ENCODE peak calls at places on chromosomes 3 and 15, in seven cellular contexts. One of them, this sample, is unnamed.

GRCh38 chr3:27659279-27660021 is 62.7 kb downstream of the EOMES start:
- DNase-seq in colonic mucosa: peak; percentile 60
- DNase-seq in ascending aorta: no peak
- DNase-seq in astrocyte of the spinal cord: peak; percentile 49
- DNase-seq in cardiac fibroblast: peak; percentile 62
- DNase-seq in WERI-Rb-1: peak; percentile 53
- DNase-seq in fibroblast of the aortic adventitia: peak; percentile 58
- DNase-seq in this sample: no peak

GRCh38 chr3:194869482-194870169 is 183.9 kb downstream of the FAM43A start:
- DNase-seq in astrocyte of the spinal cord: peak; percentile 71
- DNase-seq in ascending aorta: no peak
- DNase-seq in fibroblast of the aortic adventitia: peak; percentile 85
- DNase-seq in cardiac fibroblast: peak; percentile 41
- DNase-seq in WERI-Rb-1: no peak
- DNase-seq in colonic mucosa: no peak
- DNase-seq in this sample: no peak

GRCh38 chr3:66153471-66153870 is 67.3 kb upstream of the SLC25A26 start:
- DNase-seq in colonic mucosa: no peak
- DNase-seq in fibroblast of the aortic adventitia: peak; percentile 49
- DNase-seq in WERI-Rb-1: no peak
- DNase-seq in astrocyte of the spinal cord: no peak
- DNase-seq in ascending aorta: no peak
- DNase-seq in cardiac fibroblast: peak; percentile 16
- DNase-seq in this sample: no peak

GRCh38 chr3:58049143-58049785 is 41.0 kb downstream of the FLNB start:
- DNase-seq in fibroblast of the aortic adventitia: peak; percentile 84
- DNase-seq in colonic mucosa: peak; percentile 58
- DNase-seq in cardiac fibroblast: peak; percentile 74
- DNase-seq in astrocyte of the spinal cord: peak; percentile 84
- DNase-seq in WERI-Rb-1: no peak
- DNase-seq in ascending aorta: no peak
- DNase-seq in this sample: no peak

GRCh38 chr3:115038831-115039230 is 108.3 kb downstream of the ZBTB20 start:
- DNase-seq in ascending aorta: no peak
- DNase-seq in WERI-Rb-1: no peak
- DNase-seq in astrocyte of the spinal cord: no peak
- DNase-seq in fibroblast of the aortic adventitia: no peak
- DNase-seq in colonic mucosa: no peak
- DNase-seq in cardiac fibroblast: no peak
- DNase-seq in this sample: no peak

GRCh38 chr3:9803494-9803893 is 6.6 kb upstream of the TTLL3 start:
- DNase-seq in astrocyte of the spinal cord: no peak
- DNase-seq in ascending aorta: no peak
- DNase-seq in WERI-Rb-1: no peak
- DNase-seq in cardiac fibroblast: no peak
- DNase-seq in fibroblast of the aortic adventitia: no peak
- DNase-seq in colonic mucosa: no peak
- DNase-seq in this sample: no peak

GRCh38 chr3:153165211-153165815 is 3.3 kb downstream of the RAP2B start:
- DNase-seq in cardiac fibroblast: peak; percentile 53
- DNase-seq in astrocyte of the spinal cord: peak; percentile 73
- DNase-seq in fibroblast of the aortic adventitia: peak; percentile 70
- DNase-seq in colonic mucosa: no peak
- DNase-seq in ascending aorta: no peak
- DNase-seq in WERI-Rb-1: no peak
- DNase-seq in this sample: no peak

GRCh38 chr15:76158250-76158649 is 98.5 kb downstream of the TMEM266 start:
- DNase-seq in astrocyte of the spinal cord: no peak
- DNase-seq in ascending aorta: no peak
- DNase-seq in cardiac fibroblast: no peak
- DNase-seq in colonic mucosa: no peak
- DNase-seq in WERI-Rb-1: no peak
- DNase-seq in fibroblast of the aortic adventitia: no peak
- DNase-seq in this sample: no peak

GRCh38 chr3:28252016-28252415 is 10.6 kb downstream of the CMC1 start:
- DNase-seq in fibroblast of the aortic adventitia: no peak
- DNase-seq in colonic mucosa: no peak
- DNase-seq in astrocyte of the spinal cord: no peak
- DNase-seq in cardiac fibroblast: no peak
- DNase-seq in ascending aorta: no peak
- DNase-seq in WERI-Rb-1: no peak
- DNase-seq in this sample: no peak

GRCh38 chr3:150302246-150302645 is 105.9 kb upstream of the TSC22D2 start:
- DNase-seq in WERI-Rb-1: no peak
- DNase-seq in cardiac fibroblast: no peak
- DNase-seq in fibroblast of the aortic adventitia: no peak
- DNase-seq in astrocyte of the spinal cord: no peak
- DNase-seq in colonic mucosa: no peak
- DNase-seq in ascending aorta: no peak
- DNase-seq in this sample: no peak

GRCh38 chr15:80984856-80985255 is 4.8 kb downstream of the MESD start:
- DNase-seq in colonic mucosa: no peak
- DNase-seq in ascending aorta: no peak
- DNase-seq in fibroblast of the aortic adventitia: peak; percentile 57
- DNase-seq in WERI-Rb-1: no peak
- DNase-seq in astrocyte of the spinal cord: no peak
- DNase-seq in cardiac fibroblast: no peak
- DNase-seq in this sample: no peak

GRCh38 chr15:75720787-75721461 is 8.3 kb upstream of the CSPG4 start:
- DNase-seq in fibroblast of the aortic adventitia: no peak
- DNase-seq in colonic mucosa: peak; percentile 89
- DNase-seq in ascending aorta: no peak
- DNase-seq in cardiac fibroblast: no peak
- DNase-seq in astrocyte of the spinal cord: peak; percentile 39
- DNase-seq in WERI-Rb-1: peak; percentile 90
- DNase-seq in this sample: no peak

GRCh38 chr3:185760550-185760949 is 64.3 kb downstream of the IGF2BP2 start:
- DNase-seq in fibroblast of the aortic adventitia: no peak
- DNase-seq in WERI-Rb-1: no peak
- DNase-seq in colonic mucosa: no peak
- DNase-seq in ascending aorta: no peak
- DNase-seq in cardiac fibroblast: no peak
- DNase-seq in astrocyte of the spinal cord: no peak
- DNase-seq in this sample: no peak

GRCh38 chr15:37774961-37775360 is 159.5 kb upstream of the TMCO5A start:
- DNase-seq in cardiac fibroblast: no peak
- DNase-seq in colonic mucosa: no peak
- DNase-seq in astrocyte of the spinal cord: no peak
- DNase-seq in ascending aorta: no peak
- DNase-seq in fibroblast of the aortic adventitia: no peak
- DNase-seq in WERI-Rb-1: no peak
- DNase-seq in this sample: no peak

GRCh38 chr3:184380210-184380626 is 364 bp downstream of the CHRD start:
- DNase-seq in WERI-Rb-1: peak; percentile 75
- DNase-seq in fibroblast of the aortic adventitia: no peak
- DNase-seq in colonic mucosa: peak; percentile 55
- DNase-seq in cardiac fibroblast: peak; percentile 46
- DNase-seq in astrocyte of the spinal cord: peak; percentile 19
- DNase-seq in ascending aorta: no peak
- DNase-seq in this sample: no peak

GRCh38 chr3:135084404-135084803 is 289.3 kb downstream of the EPHB1 start:
- DNase-seq in cardiac fibroblast: no peak
- DNase-seq in fibroblast of the aortic adventitia: peak; percentile 43
- DNase-seq in astrocyte of the spinal cord: peak; percentile 11
- DNase-seq in WERI-Rb-1: no peak
- DNase-seq in colonic mucosa: no peak
- DNase-seq in ascending aorta: no peak
- DNase-seq in this sample: no peak

GRCh38 chr15:45918839-45919238 is 284.0 kb downstream of the SQOR start:
- DNase-seq in colonic mucosa: no peak
- DNase-seq in cardiac fibroblast: peak; percentile 32
- DNase-seq in astrocyte of the spinal cord: no peak
- DNase-seq in WERI-Rb-1: no peak
- DNase-seq in ascending aorta: no peak
- DNase-seq in fibroblast of the aortic adventitia: no peak
- DNase-seq in this sample: no peak

GRCh38 chr15:56243774-56244236 is at the start of gene RFX7:
- DNase-seq in fibroblast of the aortic adventitia: peak; percentile 61
- DNase-seq in cardiac fibroblast: peak; percentile 81
- DNase-seq in WERI-Rb-1: peak; percentile 83
- DNase-seq in colonic mucosa: peak; percentile 70
- DNase-seq in ascending aorta: peak; percentile 20
- DNase-seq in astrocyte of the spinal cord: peak; percentile 58
- DNase-seq in this sample: peak; percentile 92

GRCh38 chr3:141379250-141379872 is 11.1 kb downstream of the ZBTB38 start:
- DNase-seq in colonic mucosa: no peak
- DNase-seq in astrocyte of the spinal cord: no peak
- DNase-seq in fibroblast of the aortic adventitia: no peak
- DNase-seq in ascending aorta: no peak
- DNase-seq in cardiac fibroblast: no peak
- DNase-seq in WERI-Rb-1: no peak
- DNase-seq in this sample: no peak

GRCh38 chr15:52678468-52679231 is 538 bp downstream of the ATOSA start:
- DNase-seq in colonic mucosa: peak; percentile 79
- DNase-seq in ascending aorta: peak; percentile 10
- DNase-seq in astrocyte of the spinal cord: peak; percentile 69
- DNase-seq in cardiac fibroblast: peak; percentile 68
- DNase-seq in fibroblast of the aortic adventitia: peak; percentile 63
- DNase-seq in WERI-Rb-1: peak; percentile 76
- DNase-seq in this sample: peak; percentile 93

GRCh38 chr3:16513141-16514020 is at the start of gene RFTN1:
- DNase-seq in colonic mucosa: peak; percentile 36
- DNase-seq in cardiac fibroblast: peak; percentile 65
- DNase-seq in ascending aorta: no peak
- DNase-seq in fibroblast of the aortic adventitia: peak; percentile 49
- DNase-seq in astrocyte of the spinal cord: peak; percentile 60
- DNase-seq in WERI-Rb-1: peak; percentile 18
- DNase-seq in this sample: no peak

GRCh38 chr3:101200461-101200860 is 119.9 kb downstream of the IMPG2 start:
- DNase-seq in colonic mucosa: no peak
- DNase-seq in cardiac fibroblast: no peak
- DNase-seq in astrocyte of the spinal cord: no peak
- DNase-seq in WERI-Rb-1: no peak
- DNase-seq in ascending aorta: no peak
- DNase-seq in fibroblast of the aortic adventitia: peak; percentile 57
- DNase-seq in this sample: no peak

GRCh38 chr3:101193957-101194356 is 126.4 kb downstream of the IMPG2 start:
- DNase-seq in cardiac fibroblast: peak; percentile 15
- DNase-seq in fibroblast of the aortic adventitia: peak; percentile 54
- DNase-seq in WERI-Rb-1: no peak
- DNase-seq in astrocyte of the spinal cord: peak; percentile 33
- DNase-seq in colonic mucosa: no peak
- DNase-seq in ascending aorta: no peak
- DNase-seq in this sample: no peak

DNA sequence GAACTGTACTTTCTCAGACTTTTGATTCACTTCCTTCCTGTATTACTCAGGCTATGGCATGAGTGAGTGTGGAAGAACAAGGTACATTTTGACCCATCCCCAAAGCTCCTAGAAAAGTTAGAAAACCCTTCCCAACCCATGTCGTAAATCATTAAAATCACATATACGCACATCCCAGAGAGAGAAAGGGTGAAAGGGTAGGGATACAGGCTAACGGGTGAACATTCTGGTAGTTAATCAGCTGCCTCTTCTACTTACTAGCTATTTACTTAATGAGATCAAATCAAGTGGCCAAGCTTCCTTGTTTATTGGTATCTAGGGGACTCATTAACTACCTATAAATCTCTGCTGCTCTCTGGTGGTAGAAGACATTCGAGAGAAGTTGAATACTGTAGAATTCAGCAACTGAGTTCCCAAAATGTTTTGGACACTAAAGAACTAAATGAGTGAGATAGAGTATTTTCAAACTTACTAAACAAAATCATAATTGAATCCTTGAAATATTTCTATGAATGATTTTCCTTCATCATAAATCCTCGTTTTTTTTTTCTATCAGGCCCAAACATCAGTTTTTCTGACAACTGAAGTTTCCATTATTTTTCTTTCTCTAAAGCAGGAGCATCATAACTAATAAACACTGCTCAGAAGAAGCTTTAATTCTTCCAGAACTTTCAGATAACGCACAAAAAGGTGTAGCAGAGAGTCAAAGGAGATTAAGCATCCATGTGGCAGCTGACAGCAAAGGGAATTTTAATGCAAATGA is 124.2 kb downstream of the IMPG2 start:
- DNase-seq in colonic mucosa: no peak
- DNase-seq in ascending aorta: no peak
- DNase-seq in fibroblast of the aortic adventitia: peak; percentile 82
- DNase-seq in astrocyte of the spinal cord: peak; percentile 67
- DNase-seq in WERI-Rb-1: no peak
- DNase-seq in cardiac fibroblast: peak; percentile 78
- DNase-seq in this sample: no peak
- TF ChIP-seq CTCF in colonic mucosa: peak; percentile 45
- TF ChIP-seq CTCF in ascending aorta: peak; percentile 43
- TF ChIP-seq CTCF in fibroblast of the aortic adventitia: peak; percentile 73
- TF ChIP-seq CTCF in astrocyte of the spinal cord: peak; percentile 61
- TF ChIP-seq CTCF in WERI-Rb-1: no peak
- TF ChIP-seq CTCF in cardiac fibroblast: peak; percentile 67
- TF ChIP-seq CTCF in this sample: peak; percentile 98

GRCh38 chr3:155870945-155871745 is 695 bp downstream of the GMPS start:
- DNase-seq in colonic mucosa: peak; percentile 71
- DNase-seq in cardiac fibroblast: peak; percentile 49
- DNase-seq in fibroblast of the aortic adventitia: no peak
- DNase-seq in WERI-Rb-1: peak; percentile 55
- DNase-seq in astrocyte of the spinal cord: no peak
- DNase-seq in ascending aorta: no peak
- DNase-seq in this sample: no peak
- TF ChIP-seq CTCF in colonic mucosa: no peak
- TF ChIP-seq CTCF in cardiac fibroblast: no peak
- TF ChIP-seq CTCF in fibroblast of the aortic adventitia: no peak
- TF ChIP-seq CTCF in WERI-Rb-1: peak; percentile 2
- TF ChIP-seq CTCF in astrocyte of the spinal cord: no peak
- TF ChIP-seq CTCF in ascending aorta: no peak
- TF ChIP-seq CTCF in this sample: no peak

GRCh38 chr15:61256231-61256630 is 27.1 kb upstream of the RORA start:
- DNase-seq in astrocyte of the spinal cord: no peak
- DNase-seq in ascending aorta: no peak
- DNase-seq in fibroblast of the aortic adventitia: no peak
- DNase-seq in WERI-Rb-1: no peak
- DNase-seq in colonic mucosa: no peak
- DNase-seq in cardiac fibroblast: no peak
- DNase-seq in this sample: no peak
- TF ChIP-seq CTCF in astrocyte of the spinal cord: no peak
- TF ChIP-seq CTCF in ascending aorta: no peak
- TF ChIP-seq CTCF in fibroblast of the aortic adventitia: no peak
- TF ChIP-seq CTCF in WERI-Rb-1: no peak
- TF ChIP-seq CTCF in colonic mucosa: no peak
- TF ChIP-seq CTCF in cardiac fibroblast: no peak
- TF ChIP-seq CTCF in this sample: no peak

DNA sequence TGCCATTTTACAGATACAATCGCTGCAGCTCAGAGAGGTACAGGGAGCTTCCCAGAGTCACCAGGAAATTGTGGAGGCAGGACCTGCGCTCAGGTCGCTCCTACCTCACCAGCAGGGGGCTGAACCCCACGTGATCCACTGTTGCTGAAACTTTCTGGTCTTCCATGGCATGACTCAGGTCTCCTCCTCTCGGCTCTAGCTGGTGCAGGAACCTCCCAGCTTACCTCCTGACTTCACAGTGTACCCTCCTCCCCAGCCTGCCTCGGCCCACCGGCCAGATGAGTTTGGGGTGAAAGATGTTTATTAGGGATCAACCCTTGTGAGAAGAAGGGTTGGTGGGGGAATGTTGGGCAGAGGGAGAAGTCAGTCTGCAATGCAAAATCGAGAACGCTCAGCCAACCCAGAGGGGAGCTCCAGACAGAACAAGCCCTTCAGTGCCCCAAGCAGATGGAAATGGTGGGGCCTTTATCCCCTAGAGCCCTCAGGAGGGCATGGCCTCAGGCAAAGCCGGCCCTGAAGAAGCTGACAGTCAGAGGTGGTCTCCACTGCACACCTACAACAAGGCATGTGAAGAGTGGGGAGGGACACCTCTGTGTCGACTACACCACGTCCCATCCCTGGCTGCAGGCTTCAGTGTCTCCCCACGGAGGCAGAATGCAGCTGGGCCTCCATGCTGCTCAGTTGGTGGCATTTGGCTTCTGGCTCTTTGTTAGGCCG is 118.6 kb upstream of the PRR20G start:
- DNase-seq in fibroblast of the aortic adventitia: no peak
- DNase-seq in ascending aorta: no peak
- DNase-seq in WERI-Rb-1: no peak
- DNase-seq in cardiac fibroblast: no peak
- DNase-seq in colonic mucosa: no peak
- DNase-seq in astrocyte of the spinal cord: no peak
- DNase-seq in this sample: peak; percentile 38
- TF ChIP-seq CTCF in fibroblast of the aortic adventitia: peak; percentile 23
- TF ChIP-seq CTCF in ascending aorta: no peak
- TF ChIP-seq CTCF in WERI-Rb-1: peak; percentile 63
- TF ChIP-seq CTCF in cardiac fibroblast: peak; percentile 18
- TF ChIP-seq CTCF in colonic mucosa: peak; percentile 16
- TF ChIP-seq CTCF in astrocyte of the spinal cord: no peak
- TF ChIP-seq CTCF in this sample: peak; percentile 43

This sample was measured in chondrocyte.